ENCODE peak calls at places on chromosomes 12 and 14, in seven cellular contexts. W is H1, A is IMR-90, Y is H9, E is neuronal stem cell, D is mesendoderm, Q is trophoblast cell. L is an unnamed sample.

GRCh38 chr12:84172823-84173424 is 739.7 kb downstream of the SLC6A15 start:
- DNase-seq in W (no peak), A (no peak), Y (no peak), E (no peak), D (no peak), Q (no peak), L (no peak)

GRCh38 chr12:77328326-77328725 is 263.0 kb upstream of the E2F7 start:
- DNase-seq in W (no peak), A (no peak), Y (no peak), E (no peak), D (no peak), Q (no peak), L (no peak)

GRCh38 chr12:25263594-25263993 is 12.9 kb upstream of the KRAS start:
- DNase-seq in W (no peak), A (no peak), Y (no peak), E (no peak), D (no peak), Q (no peak), L (no peak)

GRCh38 chr12:116143883-116144266 is 133.6 kb downstream of the MED13L start:
- DNase-seq in W (no peak), A (peak; percentile 64), Y (no peak), E (no peak), D (peak; percentile 87), Q (peak; percentile 62), L (peak; percentile 86)

GRCh38 chr14:97491697-97492096 is 694.5 kb downstream of the VRK1 start:
- DNase-seq in W (no peak), A (no peak), Y (no peak), E (no peak), D (no peak), Q (no peak), L (no peak)

GRCh38 chr12:43579240-43579639 is 27.2 kb upstream of the ADAMTS20 start:
- DNase-seq in W (no peak), A (no peak), Y (no peak), E (no peak), D (no peak), Q (no peak), L (no peak)

GRCh38 chr14:72401632-72402428 is 469.6 kb downstream of the RGS6 start:
- DNase-seq in W (no peak), A (no peak), Y (no peak), E (no peak), D (no peak), Q (no peak), L (no peak)

GRCh38 chr12:117516034-117516433 is 154.6 kb upstream of the NOS1 start:
- DNase-seq in W (no peak), A (no peak), Y (no peak), E (no peak), D (no peak), Q (no peak), L (no peak)

GRCh38 chr12:19744760-19745218 is 305.5 kb downstream of the AEBP2 start:
- DNase-seq in W (no peak), A (peak; percentile 84), Y (no peak), E (no peak), D (no peak), Q (no peak), L (peak; percentile 87)

GRCh38 chr14:64569108-64570045 is 19.6 kb downstream of the PPP1R36 start:
- DNase-seq in W (no peak), A (peak; percentile 61), Y (no peak), E (no peak), D (peak; percentile 84), Q (peak; percentile 80), L (peak; percentile 91)

GRCh38 chr14:39393289-39393688 is 38.9 kb downstream of the FBXO33 start:
- DNase-seq in W (no peak), A (no peak), Y (no peak), E (no peak), D (no peak), Q (no peak), L (no peak)

GRCh38 chr14:101556566-101557320 is 4.6 kb upstream of the DIO3 start:
- DNase-seq in W (no peak), A (no peak), Y (no peak), E (no peak), D (no peak), Q (no peak), L (no peak)

GRCh38 chr14:81285250-81285649 is 64.5 kb upstream of the GTF2A1 start:
- DNase-seq in W (no peak), A (no peak), Y (no peak), E (no peak), D (no peak), Q (no peak), L (no peak)

GRCh38 chr12:15446798-15447197 is 124.5 kb downstream of the PTPRO start:
- DNase-seq in W (no peak), A (no peak), Y (no peak), E (no peak), D (no peak), Q (no peak), L (no peak)

GRCh38 chr12:27185234-27186045 is 58.6 kb upstream of the STK38L start:
- DNase-seq in W (no peak), A (peak; percentile 91), Y (no peak), E (no peak), D (no peak), Q (no peak), L (peak; percentile 83)

GRCh38 chr12:47725893-47726292 is 603 bp upstream of the ENDOU start:
- DNase-seq in W (no peak), A (peak; percentile 89), Y (no peak), E (no peak), D (no peak), Q (peak; percentile 39), L (peak; percentile 47)

GRCh38 chr14:68768316-68768715 is 24.6 kb downstream of the ZFP36L1 start:
- DNase-seq in W (no peak), A (no peak), Y (no peak), E (no peak), D (no peak), Q (no peak), L (no peak)

GRCh38 chr12:51622564-51622963 is 31.5 kb downstream of the SCN8A start:
- DNase-seq in W (no peak), A (peak; percentile 63), Y (no peak), E (no peak), D (peak; percentile 39), Q (no peak), L (peak; percentile 47)

GRCh38 chr14:73173092-73173735 is 36.9 kb downstream of the PSEN1 start:
- DNase-seq in W (no peak), A (peak; percentile 65), Y (no peak), E (peak; percentile 6), D (peak; percentile 16), Q (peak; percentile 4), L (peak; percentile 57)

GRCh38 chr12:131162113-131162512 is 208.4 kb downstream of the ADGRD1 start:
- DNase-seq in W (no peak), A (no peak), Y (no peak), E (no peak), D (no peak), Q (no peak), L (no peak)

GRCh38 chr14:66401447-66402095 is 84.6 kb upstream of the CCDC196 start:
- DNase-seq in W (no peak), A (no peak), Y (no peak), E (no peak), D (no peak), Q (no peak), L (no peak)

GRCh38 chr12:19572920-19573558 is 133.7 kb downstream of the AEBP2 start:
- DNase-seq in W (peak; percentile 69), A (peak; percentile 66), Y (peak; percentile 86), E (no peak), D (peak; percentile 88), Q (no peak), L (peak; percentile 55)

GRCh38 chr12:111420494-111420893 is 14.8 kb downstream of the SH2B3 start:
- DNase-seq in W (no peak), A (no peak), Y (no peak), E (no peak), D (no peak), Q (no peak), L (no peak)

GRCh38 chr12:27005495-27005894 is 8.7 kb downstream of the TM7SF3 start:
- DNase-seq in W (no peak), A (no peak), Y (no peak), E (no peak), D (no peak), Q (no peak), L (no peak)

GRCh38 chr12:114480309-114481199 is 74.6 kb upstream of the TBX5 start:
- DNase-seq in W (peak; percentile 52), A (peak; percentile 56), Y (peak; percentile 43), E (no peak), D (peak; percentile 35), Q (no peak), L (peak; percentile 22)

GRCh38 chr14:75399819-75400678 is 27.8 kb upstream of the JDP2 start:
- DNase-seq in W (no peak), A (no peak), Y (no peak), E (no peak), D (peak; percentile 34), Q (no peak), L (no peak)

GRCh38 chr12:69897744-69898143 is 72.7 kb downstream of the MYRFL start:
- DNase-seq in W (no peak), A (peak; percentile 88), Y (peak; percentile 59), E (no peak), D (peak; percentile 92), Q (peak; percentile 75), L (peak; percentile 80)

GRCh38 chr14:61927015-61927414 is 164.8 kb downstream of the SNAPC1 start:
- DNase-seq in W (no peak), A (peak; percentile 69), Y (no peak), E (no peak), D (peak; percentile 80), Q (peak; percentile 70), L (peak; percentile 11)

GRCh38 chr12:119627019-119627643 is 33.6 kb downstream of the TMEM233 start:
- DNase-seq in W (no peak), A (no peak), Y (no peak), E (no peak), D (no peak), Q (no peak), L (no peak)

GRCh38 chr12:544142-544541 is 84.4 kb downstream of the B4GALNT3 start:
- DNase-seq in W (no peak), A (no peak), Y (no peak), E (no peak), D (no peak), Q (no peak), L (no peak)
- H2BK120ac ChIP-seq in W (no peak overlapping the region), A (no peak overlapping the region), Y (no peak overlapping the region), E (no peak overlapping the region), D (no peak overlapping the region), Q (no peak overlapping the region), L (no peak overlapping the region)

GRCh38 chr14:37721976-37722659 is 126.7 kb downstream of the TTC6 start:
- DNase-seq in W (no peak), A (peak; percentile 11), Y (no peak), E (no peak), D (peak; percentile 39), Q (no peak), L (peak; percentile 13)
- H2BK120ac ChIP-seq in W (no peak overlapping the region), A (no peak overlapping the region), Y (no peak overlapping the region), E (no peak overlapping the region), D (no peak overlapping the region), Q (no peak overlapping the region), L (no peak overlapping the region)

GRCh38 chr14:50871914-50872732 is at the start of gene ABHD12B:
- DNase-seq in W (peak; percentile 60), A (no peak), Y (no peak), E (no peak), D (no peak), Q (no peak), L (peak; percentile 18)
- H2BK120ac ChIP-seq in W (no peak within 1 kb of the TSS), A (no peak within 1 kb of the TSS), Y (no peak within 1 kb of the TSS), E (no peak within 1 kb of the TSS), D (no peak within 1 kb of the TSS), Q (no peak within 1 kb of the TSS), L (no peak within 1 kb of the TSS)

DNA sequence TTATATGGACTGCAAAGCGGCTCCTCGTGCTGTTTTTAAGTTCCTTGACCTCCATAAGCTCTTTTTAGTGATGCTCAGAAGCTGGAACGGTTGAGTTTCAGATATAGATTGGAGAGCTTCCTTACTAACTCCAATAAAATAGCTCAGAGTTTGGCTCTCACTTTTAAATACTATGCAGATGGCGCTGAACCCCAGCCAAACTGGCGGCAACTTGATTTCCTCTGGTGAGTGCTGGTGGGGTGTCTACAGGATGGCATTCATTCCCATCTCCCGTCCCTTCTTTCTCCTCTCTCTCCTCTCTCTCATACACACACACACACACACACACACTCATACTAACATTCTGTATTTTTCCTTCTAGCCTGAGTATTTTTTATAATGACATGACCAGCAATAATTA is 346.3 kb downstream of the ETNK1 start:
- DNase-seq in W (no peak), A (no peak), Y (no peak), E (no peak), D (no peak), Q (no peak), L (no peak)
- H2BK120ac ChIP-seq in W (no peak overlapping the region), A (no peak overlapping the region), Y (no peak overlapping the region), E (no peak overlapping the region), D (no peak overlapping the region), Q (no peak overlapping the region), L (no peak overlapping the region)

L was measured in mesenchymal stem cell.